ENCODE peak calls at places on chromosome 19, in ten cellular contexts. One of them, this sample, is unnamed.

GRCh38 chr19:52351512-52351911 is 15.5 kb downstream of the ZNF610 start:
- DNase-seq in GM12865: no peak
- DNase-seq in uterus: no peak
- DNase-seq in stomach: no peak
- DNase-seq in IMR-90: no peak
- DNase-seq in GM06990: no peak
- DNase-seq in RWPE1: no peak
- DNase-seq in fibroblast of lung: no peak
- DNase-seq in fibroblast of the aortic adventitia: no peak
- DNase-seq in H9: peak; percentile 85
- DNase-seq in this sample: no peak

GRCh38 chr19:45901432-45901903 is 945 bp downstream of the MYPOP start:
- DNase-seq in GM06990: no peak
- DNase-seq in uterus: peak; percentile 56
- DNase-seq in fibroblast of the aortic adventitia: peak; percentile 51
- DNase-seq in IMR-90: peak; percentile 42
- DNase-seq in fibroblast of lung: peak; percentile 46
- DNase-seq in H9: peak; percentile 32
- DNase-seq in stomach: peak; percentile 44
- DNase-seq in RWPE1: no peak
- DNase-seq in GM12865: no peak
- DNase-seq in this sample: peak; percentile 41

GRCh38 chr19:45863840-45864628 is at the start of gene FOXA3:
- DNase-seq in stomach: peak; percentile 81
- DNase-seq in uterus: peak; percentile 28
- DNase-seq in H9: peak; percentile 83
- DNase-seq in GM06990: peak; percentile 73
- DNase-seq in GM12865: peak; percentile 69
- DNase-seq in fibroblast of the aortic adventitia: no peak
- DNase-seq in RWPE1: no peak
- DNase-seq in fibroblast of lung: peak; percentile 24
- DNase-seq in IMR-90: peak; percentile 17
- DNase-seq in this sample: peak; percentile 63

GRCh38 chr19:49475995-49476880 is 2.2 kb downstream of the FLT3LG start:
- DNase-seq in stomach: no peak
- DNase-seq in IMR-90: no peak
- DNase-seq in RWPE1: no peak
- DNase-seq in fibroblast of lung: peak; percentile 35
- DNase-seq in GM06990: no peak
- DNase-seq in GM12865: peak; percentile 42
- DNase-seq in fibroblast of the aortic adventitia: no peak
- DNase-seq in uterus: no peak
- DNase-seq in H9: peak; percentile 96
- DNase-seq in this sample: no peak

GRCh38 chr19:751501-752341 is 809 bp downstream of the MISP start:
- DNase-seq in RWPE1: peak; percentile 96
- DNase-seq in stomach: peak; percentile 58
- DNase-seq in uterus: no peak
- DNase-seq in fibroblast of the aortic adventitia: peak; percentile 81
- DNase-seq in H9: peak; percentile 31
- DNase-seq in GM12865: no peak
- DNase-seq in fibroblast of lung: peak; percentile 87
- DNase-seq in IMR-90: peak; percentile 87
- DNase-seq in GM06990: no peak
- DNase-seq in this sample: no peak

GRCh38 chr19:575527-576506 is 3.4 kb downstream of the BSG start:
- DNase-seq in IMR-90: peak; percentile 37
- DNase-seq in GM06990: no peak
- DNase-seq in GM12865: no peak
- DNase-seq in uterus: peak; percentile 47
- DNase-seq in RWPE1: peak; percentile 78
- DNase-seq in H9: no peak
- DNase-seq in fibroblast of lung: peak; percentile 52
- DNase-seq in stomach: peak; percentile 81
- DNase-seq in fibroblast of the aortic adventitia: peak; percentile 43
- DNase-seq in this sample: no peak

GRCh38 chr19:47587295-47587694 is 14.3 kb upstream of the ZNF541 start:
- DNase-seq in H9: no peak
- DNase-seq in uterus: no peak
- DNase-seq in fibroblast of lung: no peak
- DNase-seq in fibroblast of the aortic adventitia: no peak
- DNase-seq in GM12865: no peak
- DNase-seq in IMR-90: peak; percentile 51
- DNase-seq in stomach: no peak
- DNase-seq in GM06990: no peak
- DNase-seq in RWPE1: peak; percentile 30
- DNase-seq in this sample: no peak

GRCh38 chr19:43439183-43440063 is 24.7 kb downstream of the TEX101 start:
- DNase-seq in fibroblast of the aortic adventitia: peak; percentile 80
- DNase-seq in uterus: no peak
- DNase-seq in RWPE1: peak; percentile 61
- DNase-seq in stomach: no peak
- DNase-seq in GM06990: peak; percentile 16
- DNase-seq in fibroblast of lung: peak; percentile 35
- DNase-seq in H9: no peak
- DNase-seq in IMR-90: no peak
- DNase-seq in GM12865: peak; percentile 21
- DNase-seq in this sample: no peak

GRCh38 chr19:43784251-43784980 is 3.6 kb upstream of the KCNN4 start:
- DNase-seq in fibroblast of the aortic adventitia: peak; percentile 86
- DNase-seq in fibroblast of lung: peak; percentile 83
- DNase-seq in GM06990: no peak
- DNase-seq in H9: peak; percentile 50
- DNase-seq in RWPE1: peak; percentile 92
- DNase-seq in uterus: no peak
- DNase-seq in stomach: peak; percentile 62
- DNase-seq in IMR-90: peak; percentile 85
- DNase-seq in GM12865: peak; percentile 81
- DNase-seq in this sample: peak; percentile 50

GRCh38 chr19:49556412-49557398 is 23.7 kb downstream of the NOSIP start:
- DNase-seq in fibroblast of lung: no peak
- DNase-seq in H9: peak; percentile 92
- DNase-seq in GM06990: no peak
- DNase-seq in stomach: no peak
- DNase-seq in uterus: no peak
- DNase-seq in RWPE1: no peak
- DNase-seq in IMR-90: no peak
- DNase-seq in fibroblast of the aortic adventitia: no peak
- DNase-seq in GM12865: no peak
- DNase-seq in this sample: no peak

GRCh38 chr19:16371540-16371986 is 46.9 kb downstream of the KLF2 start:
- DNase-seq in H9: no peak
- DNase-seq in uterus: no peak
- DNase-seq in stomach: peak; percentile 85
- DNase-seq in GM12865: peak; percentile 96
- DNase-seq in fibroblast of lung: no peak
- DNase-seq in GM06990: peak; percentile 89
- DNase-seq in RWPE1: no peak
- DNase-seq in IMR-90: no peak
- DNase-seq in fibroblast of the aortic adventitia: no peak
- DNase-seq in this sample: peak; percentile 77

GRCh38 chr19:10270180-10270615 is 722 bp upstream of the ICAM1 start:
- DNase-seq in stomach: peak; percentile 75
- DNase-seq in IMR-90: no peak
- DNase-seq in GM06990: peak; percentile 88
- DNase-seq in H9: peak; percentile 33
- DNase-seq in fibroblast of lung: no peak
- DNase-seq in fibroblast of the aortic adventitia: no peak
- DNase-seq in GM12865: peak; percentile 89
- DNase-seq in RWPE1: no peak
- DNase-seq in uterus: peak; percentile 47
- DNase-seq in this sample: peak; percentile 80

GRCh38 chr19:50974702-50975555 is 5.5 kb upstream of the KLK6 start:
- DNase-seq in fibroblast of the aortic adventitia: no peak
- DNase-seq in GM12865: no peak
- DNase-seq in stomach: no peak
- DNase-seq in fibroblast of lung: no peak
- DNase-seq in GM06990: no peak
- DNase-seq in IMR-90: no peak
- DNase-seq in H9: peak; percentile 47
- DNase-seq in uterus: no peak
- DNase-seq in RWPE1: no peak
- DNase-seq in this sample: no peak

GRCh38 chr19:21432590-21432989 is 35.7 kb downstream of the ZNF493 start:
- DNase-seq in H9: no peak
- DNase-seq in RWPE1: no peak
- DNase-seq in GM06990: no peak
- DNase-seq in IMR-90: no peak
- DNase-seq in fibroblast of the aortic adventitia: no peak
- DNase-seq in fibroblast of lung: no peak
- DNase-seq in GM12865: no peak
- DNase-seq in stomach: no peak
- DNase-seq in uterus: no peak
- DNase-seq in this sample: no peak

GRCh38 chr19:21439372-21439771 is 42.4 kb downstream of the ZNF493 start:
- DNase-seq in H9: no peak
- DNase-seq in uterus: no peak
- DNase-seq in RWPE1: no peak
- DNase-seq in stomach: peak; percentile 62
- DNase-seq in fibroblast of lung: peak; percentile 4
- DNase-seq in IMR-90: no peak
- DNase-seq in fibroblast of the aortic adventitia: no peak
- DNase-seq in GM06990: no peak
- DNase-seq in GM12865: no peak
- DNase-seq in this sample: no peak

GRCh38 chr19:21430674-21431073 is 33.7 kb downstream of the ZNF493 start:
- DNase-seq in stomach: no peak
- DNase-seq in uterus: no peak
- DNase-seq in RWPE1: no peak
- DNase-seq in IMR-90: no peak
- DNase-seq in GM06990: no peak
- DNase-seq in H9: no peak
- DNase-seq in fibroblast of lung: no peak
- DNase-seq in GM12865: no peak
- DNase-seq in fibroblast of the aortic adventitia: no peak
- DNase-seq in this sample: no peak

GRCh38 chr19:21434516-21434915 is 37.6 kb downstream of the ZNF493 start:
- DNase-seq in fibroblast of the aortic adventitia: no peak
- DNase-seq in GM06990: no peak
- DNase-seq in IMR-90: no peak
- DNase-seq in GM12865: no peak
- DNase-seq in fibroblast of lung: no peak
- DNase-seq in stomach: no peak
- DNase-seq in H9: no peak
- DNase-seq in uterus: no peak
- DNase-seq in RWPE1: no peak
- DNase-seq in this sample: no peak

GRCh38 chr19:21434967-21435544 is 38.1 kb downstream of the ZNF493 start:
- DNase-seq in stomach: no peak
- DNase-seq in H9: no peak
- DNase-seq in fibroblast of lung: no peak
- DNase-seq in IMR-90: no peak
- DNase-seq in GM12865: no peak
- DNase-seq in uterus: no peak
- DNase-seq in fibroblast of the aortic adventitia: no peak
- DNase-seq in RWPE1: no peak
- DNase-seq in GM06990: no peak
- DNase-seq in this sample: no peak
- TF ChIP-seq CTCF in stomach: no peak
- TF ChIP-seq CTCF in H9: peak; percentile 19
- TF ChIP-seq CTCF in fibroblast of lung: no peak
- TF ChIP-seq CTCF in IMR-90: no peak
- TF ChIP-seq CTCF in GM12865: no peak
- TF ChIP-seq CTCF in uterus: no peak
- TF ChIP-seq CTCF in fibroblast of the aortic adventitia: no peak
- TF ChIP-seq CTCF in RWPE1: no peak
- TF ChIP-seq CTCF in GM06990: no peak
- TF ChIP-seq CTCF in this sample: no peak

GRCh38 chr19:17997969-17998826 is 9.8 kb upstream of the ARRDC2 start:
- DNase-seq in RWPE1: no peak
- DNase-seq in IMR-90: peak; percentile 24
- DNase-seq in stomach: peak; percentile 61
- DNase-seq in GM12865: no peak
- DNase-seq in fibroblast of lung: peak; percentile 44
- DNase-seq in fibroblast of the aortic adventitia: peak; percentile 44
- DNase-seq in GM06990: no peak
- DNase-seq in H9: peak; percentile 72
- DNase-seq in uterus: no peak
- DNase-seq in this sample: no peak
- TF ChIP-seq CTCF in RWPE1: peak; percentile 49
- TF ChIP-seq CTCF in IMR-90: peak; percentile 2
- TF ChIP-seq CTCF in stomach: peak; percentile 16
- TF ChIP-seq CTCF in GM12865: peak; percentile 16
- TF ChIP-seq CTCF in fibroblast of lung: peak; percentile 6
- TF ChIP-seq CTCF in fibroblast of the aortic adventitia: peak; percentile 22
- TF ChIP-seq CTCF in GM06990: peak; percentile 34
- TF ChIP-seq CTCF in H9: peak; percentile 63
- TF ChIP-seq CTCF in uterus: no peak
- TF ChIP-seq CTCF in this sample: no peak

GRCh38 chr19:3782903-3783302 is 3.3 kb downstream of the MATK start:
- DNase-seq in uterus: no peak
- DNase-seq in fibroblast of the aortic adventitia: no peak
- DNase-seq in IMR-90: no peak
- DNase-seq in H9: peak; percentile 19
- DNase-seq in RWPE1: no peak
- DNase-seq in GM12865: no peak
- DNase-seq in stomach: no peak
- DNase-seq in fibroblast of lung: no peak
- DNase-seq in GM06990: no peak
- DNase-seq in this sample: no peak

GRCh38 chr19:3785464-3785937 is 680 bp downstream of the MATK start:
- DNase-seq in fibroblast of the aortic adventitia: no peak
- DNase-seq in GM06990: no peak
- DNase-seq in fibroblast of lung: no peak
- DNase-seq in stomach: no peak
- DNase-seq in IMR-90: no peak
- DNase-seq in GM12865: no peak
- DNase-seq in RWPE1: no peak
- DNase-seq in uterus: no peak
- DNase-seq in H9: no peak
- DNase-seq in this sample: no peak

GRCh38 chr19:3782330-3782729 is 3.9 kb downstream of the MATK start:
- DNase-seq in uterus: no peak
- DNase-seq in IMR-90: no peak
- DNase-seq in stomach: no peak
- DNase-seq in RWPE1: no peak
- DNase-seq in fibroblast of the aortic adventitia: no peak
- DNase-seq in H9: no peak
- DNase-seq in fibroblast of lung: no peak
- DNase-seq in GM12865: no peak
- DNase-seq in GM06990: no peak
- DNase-seq in this sample: no peak

GRCh38 chr19:3784607-3785463 is 1.3 kb downstream of the MATK start:
- DNase-seq in H9: peak; percentile 27
- DNase-seq in RWPE1: peak; percentile 64
- DNase-seq in fibroblast of lung: no peak
- DNase-seq in IMR-90: no peak
- DNase-seq in stomach: no peak
- DNase-seq in GM06990: no peak
- DNase-seq in uterus: no peak
- DNase-seq in fibroblast of the aortic adventitia: no peak
- DNase-seq in GM12865: no peak
- DNase-seq in this sample: no peak

GRCh38 chr19:3783660-3784584 is 2.3 kb downstream of the MATK start:
- DNase-seq in GM12865: no peak
- DNase-seq in RWPE1: peak; percentile 18
- DNase-seq in stomach: no peak
- DNase-seq in IMR-90: no peak
- DNase-seq in uterus: no peak
- DNase-seq in GM06990: no peak
- DNase-seq in fibroblast of the aortic adventitia: no peak
- DNase-seq in fibroblast of lung: no peak
- DNase-seq in H9: peak; percentile 87
- DNase-seq in this sample: no peak
- TF ChIP-seq CTCF in GM12865: peak; percentile 28
- TF ChIP-seq CTCF in RWPE1: no peak
- TF ChIP-seq CTCF in stomach: no peak
- TF ChIP-seq CTCF in IMR-90: peak; percentile 8
- TF ChIP-seq CTCF in uterus: no peak
- TF ChIP-seq CTCF in GM06990: peak; percentile 37
- TF ChIP-seq CTCF in fibroblast of the aortic adventitia: no peak
- TF ChIP-seq CTCF in fibroblast of lung: peak; percentile 11
- TF ChIP-seq CTCF in H9: peak; percentile 77
- TF ChIP-seq CTCF in this sample: no peak

GRCh38 chr19:7478173-7478842 is 10.5 kb downstream of the PEX11G start:
- DNase-seq in fibroblast of lung: no peak
- DNase-seq in GM06990: no peak
- DNase-seq in IMR-90: no peak
- DNase-seq in stomach: no peak
- DNase-seq in RWPE1: no peak
- DNase-seq in fibroblast of the aortic adventitia: peak; percentile 13
- DNase-seq in uterus: no peak
- DNase-seq in H9: no peak
- DNase-seq in GM12865: no peak
- DNase-seq in this sample: no peak
- TF ChIP-seq CTCF in fibroblast of lung: no peak
- TF ChIP-seq CTCF in GM06990: no peak
- TF ChIP-seq CTCF in IMR-90: no peak
- TF ChIP-seq CTCF in stomach: no peak
- TF ChIP-seq CTCF in RWPE1: no peak
- TF ChIP-seq CTCF in fibroblast of the aortic adventitia: no peak
- TF ChIP-seq CTCF in uterus: no peak
- TF ChIP-seq CTCF in H9: no peak
- TF ChIP-seq CTCF in GM12865: no peak
- TF ChIP-seq CTCF in this sample: no peak

This sample was measured in activated B cell treated with CpG ODN at 0.5 μM for 24 hours.